ENCODE peak calls at places on chromosome 19, in eight cellular contexts. One of them, this sample, is unnamed.

GRCh38 chr19:5207806-5208205 is 132.8 kb downstream of the PTPRS start:
- DNase-seq in occipital lobe: no peak
- DNase-seq in HEK293T: no peak
- DNase-seq in activated naive CD8-positive, alpha-beta T cell treated with anti-CD3 and anti-CD28 coated beads, Interleukin-2, amount 10 ng/mL, durations not matched to agents 7 days and 5 days: no peak
- DNase-seq in upper lobe of right lung: no peak
- DNase-seq in fibroblast of the conjunctiva: no peak
- DNase-seq in fibroblast of gingiva: no peak
- DNase-seq in uterus: no peak
- DNase-seq in this sample: no peak

GRCh38 chr19:23116802-23117571 is at the start of gene ZNF730:
- DNase-seq in occipital lobe: peak; percentile 7
- DNase-seq in HEK293T: no peak
- DNase-seq in activated naive CD8-positive, alpha-beta T cell treated with anti-CD3 and anti-CD28 coated beads, Interleukin-2, amount 10 ng/mL, durations not matched to agents 7 days and 5 days: peak; percentile 54
- DNase-seq in upper lobe of right lung: peak; percentile 63
- DNase-seq in fibroblast of the conjunctiva: peak; percentile 30
- DNase-seq in fibroblast of gingiva: peak; percentile 59
- DNase-seq in uterus: no peak
- DNase-seq in this sample: peak; percentile 1

GRCh38 chr19:11295665-11296245 is at the start of gene TSPAN16:
- DNase-seq in occipital lobe: no peak
- DNase-seq in HEK293T: no peak
- DNase-seq in activated naive CD8-positive, alpha-beta T cell treated with anti-CD3 and anti-CD28 coated beads, Interleukin-2, amount 10 ng/mL, durations not matched to agents 7 days and 5 days: no peak
- DNase-seq in upper lobe of right lung: no peak
- DNase-seq in fibroblast of the conjunctiva: no peak
- DNase-seq in fibroblast of gingiva: no peak
- DNase-seq in uterus: peak; percentile 44
- DNase-seq in this sample: no peak

GRCh38 chr19:37920591-37921450 is 13.8 kb downstream of the SIPA1L3 start:
- DNase-seq in occipital lobe: no peak
- DNase-seq in HEK293T: no peak
- DNase-seq in activated naive CD8-positive, alpha-beta T cell treated with anti-CD3 and anti-CD28 coated beads, Interleukin-2, amount 10 ng/mL, durations not matched to agents 7 days and 5 days: no peak
- DNase-seq in upper lobe of right lung: no peak
- DNase-seq in fibroblast of the conjunctiva: no peak
- DNase-seq in fibroblast of gingiva: no peak
- DNase-seq in uterus: no peak
- DNase-seq in this sample: no peak

GRCh38 chr19:10471909-10472308 is 31.2 kb downstream of the KEAP1 start:
- DNase-seq in occipital lobe: no peak
- DNase-seq in HEK293T: peak; percentile 47
- DNase-seq in activated naive CD8-positive, alpha-beta T cell treated with anti-CD3 and anti-CD28 coated beads, Interleukin-2, amount 10 ng/mL, durations not matched to agents 7 days and 5 days: no peak
- DNase-seq in upper lobe of right lung: no peak
- DNase-seq in fibroblast of the conjunctiva: no peak
- DNase-seq in fibroblast of gingiva: peak; percentile 27
- DNase-seq in uterus: no peak
- DNase-seq in this sample: no peak

GRCh38 chr19:619286-620002 is 13.9 kb downstream of the POLRMT start:
- DNase-seq in occipital lobe: no peak
- DNase-seq in HEK293T: no peak
- DNase-seq in activated naive CD8-positive, alpha-beta T cell treated with anti-CD3 and anti-CD28 coated beads, Interleukin-2, amount 10 ng/mL, durations not matched to agents 7 days and 5 days: no peak
- DNase-seq in upper lobe of right lung: no peak
- DNase-seq in fibroblast of the conjunctiva: no peak
- DNase-seq in fibroblast of gingiva: no peak
- DNase-seq in uterus: no peak
- DNase-seq in this sample: no peak

GRCh38 chr19:33805840-33806433 is 9.3 kb downstream of the KCTD15 start:
- DNase-seq in occipital lobe: no peak
- DNase-seq in HEK293T: no peak
- DNase-seq in activated naive CD8-positive, alpha-beta T cell treated with anti-CD3 and anti-CD28 coated beads, Interleukin-2, amount 10 ng/mL, durations not matched to agents 7 days and 5 days: no peak
- DNase-seq in upper lobe of right lung: no peak
- DNase-seq in fibroblast of the conjunctiva: no peak
- DNase-seq in fibroblast of gingiva: no peak
- DNase-seq in uterus: no peak
- DNase-seq in this sample: no peak

GRCh38 chr19:17522988-17523872 is 11.8 kb downstream of the PGLS start:
- DNase-seq in occipital lobe: no peak
- DNase-seq in HEK293T: no peak
- DNase-seq in activated naive CD8-positive, alpha-beta T cell treated with anti-CD3 and anti-CD28 coated beads, Interleukin-2, amount 10 ng/mL, durations not matched to agents 7 days and 5 days: peak; percentile 76
- DNase-seq in upper lobe of right lung: peak; percentile 81
- DNase-seq in fibroblast of the conjunctiva: no peak
- DNase-seq in fibroblast of gingiva: no peak
- DNase-seq in uterus: no peak
- DNase-seq in this sample: no peak

GRCh38 chr19:50362656-50363424 is 2.6 kb downstream of the NAPSA start:
- DNase-seq in occipital lobe: no peak
- DNase-seq in HEK293T: no peak
- DNase-seq in activated naive CD8-positive, alpha-beta T cell treated with anti-CD3 and anti-CD28 coated beads, Interleukin-2, amount 10 ng/mL, durations not matched to agents 7 days and 5 days: peak; percentile 17
- DNase-seq in upper lobe of right lung: peak; percentile 59
- DNase-seq in fibroblast of the conjunctiva: no peak
- DNase-seq in fibroblast of gingiva: no peak
- DNase-seq in uterus: no peak
- DNase-seq in this sample: no peak

GRCh38 chr19:44643605-44644390 is at the start of gene PVR:
- DNase-seq in occipital lobe: peak; percentile 61
- DNase-seq in HEK293T: peak; percentile 90
- DNase-seq in activated naive CD8-positive, alpha-beta T cell treated with anti-CD3 and anti-CD28 coated beads, Interleukin-2, amount 10 ng/mL, durations not matched to agents 7 days and 5 days: peak; percentile 65
- DNase-seq in upper lobe of right lung: peak; percentile 91
- DNase-seq in fibroblast of the conjunctiva: peak; percentile 40
- DNase-seq in fibroblast of gingiva: peak; percentile 70
- DNase-seq in uterus: peak; percentile 56
- DNase-seq in this sample: peak; percentile 89

GRCh38 chr19:15237759-15238638 is 5.8 kb upstream of the EPHX3 start:
- DNase-seq in occipital lobe: no peak
- DNase-seq in HEK293T: no peak
- DNase-seq in activated naive CD8-positive, alpha-beta T cell treated with anti-CD3 and anti-CD28 coated beads, Interleukin-2, amount 10 ng/mL, durations not matched to agents 7 days and 5 days: no peak
- DNase-seq in upper lobe of right lung: no peak
- DNase-seq in fibroblast of the conjunctiva: no peak
- DNase-seq in fibroblast of gingiva: no peak
- DNase-seq in uterus: no peak
- DNase-seq in this sample: no peak

GRCh38 chr19:19372656-19373416 is 32.6 kb upstream of the GATAD2A start:
- DNase-seq in occipital lobe: no peak
- DNase-seq in HEK293T: no peak
- DNase-seq in activated naive CD8-positive, alpha-beta T cell treated with anti-CD3 and anti-CD28 coated beads, Interleukin-2, amount 10 ng/mL, durations not matched to agents 7 days and 5 days: peak; percentile 50
- DNase-seq in upper lobe of right lung: peak; percentile 85
- DNase-seq in fibroblast of the conjunctiva: no peak
- DNase-seq in fibroblast of gingiva: peak; percentile 10
- DNase-seq in uterus: peak; percentile 58
- DNase-seq in this sample: peak; percentile 20

GRCh38 chr19:4724252-4724514 is 541 bp upstream of the DPP9 start:
- DNase-seq in occipital lobe: no peak
- DNase-seq in HEK293T: no peak
- DNase-seq in activated naive CD8-positive, alpha-beta T cell treated with anti-CD3 and anti-CD28 coated beads, Interleukin-2, amount 10 ng/mL, durations not matched to agents 7 days and 5 days: no peak
- DNase-seq in upper lobe of right lung: no peak
- DNase-seq in fibroblast of the conjunctiva: no peak
- DNase-seq in fibroblast of gingiva: no peak
- DNase-seq in uterus: no peak
- DNase-seq in this sample: no peak

GRCh38 chr19:807627-808175 is 10.4 kb downstream of the PTBP1 start:
- DNase-seq in occipital lobe: no peak
- DNase-seq in HEK293T: no peak
- DNase-seq in activated naive CD8-positive, alpha-beta T cell treated with anti-CD3 and anti-CD28 coated beads, Interleukin-2, amount 10 ng/mL, durations not matched to agents 7 days and 5 days: no peak
- DNase-seq in upper lobe of right lung: peak; percentile 48
- DNase-seq in fibroblast of the conjunctiva: no peak
- DNase-seq in fibroblast of gingiva: no peak
- DNase-seq in uterus: no peak
- DNase-seq in this sample: no peak

GRCh38 chr19:41427647-41428480 is 690 bp upstream of the B3GNT8 start:
- DNase-seq in occipital lobe: peak; percentile 23
- DNase-seq in HEK293T: no peak
- DNase-seq in activated naive CD8-positive, alpha-beta T cell treated with anti-CD3 and anti-CD28 coated beads, Interleukin-2, amount 10 ng/mL, durations not matched to agents 7 days and 5 days: peak; percentile 52
- DNase-seq in upper lobe of right lung: peak; percentile 80
- DNase-seq in fibroblast of the conjunctiva: no peak
- DNase-seq in fibroblast of gingiva: no peak
- DNase-seq in uterus: peak; percentile 54
- DNase-seq in this sample: peak; percentile 27

GRCh38 chr19:12821761-12822160 is 12.6 kb downstream of the RTBDN start:
- DNase-seq in occipital lobe: no peak
- DNase-seq in HEK293T: no peak
- DNase-seq in activated naive CD8-positive, alpha-beta T cell treated with anti-CD3 and anti-CD28 coated beads, Interleukin-2, amount 10 ng/mL, durations not matched to agents 7 days and 5 days: no peak
- DNase-seq in upper lobe of right lung: no peak
- DNase-seq in fibroblast of the conjunctiva: no peak
- DNase-seq in fibroblast of gingiva: no peak
- DNase-seq in uterus: no peak
- DNase-seq in this sample: no peak

GRCh38 chr19:7986321-7987083 is 18.9 kb downstream of the ELAVL1 start:
- DNase-seq in occipital lobe: no peak
- DNase-seq in HEK293T: no peak
- DNase-seq in activated naive CD8-positive, alpha-beta T cell treated with anti-CD3 and anti-CD28 coated beads, Interleukin-2, amount 10 ng/mL, durations not matched to agents 7 days and 5 days: no peak
- DNase-seq in upper lobe of right lung: no peak
- DNase-seq in fibroblast of the conjunctiva: no peak
- DNase-seq in fibroblast of gingiva: peak; percentile 59
- DNase-seq in uterus: no peak
- DNase-seq in this sample: peak; percentile 42

GRCh38 chr19:57282011-57282636 is 1.8 kb downstream of the ZNF460 start:
- DNase-seq in occipital lobe: no peak
- DNase-seq in HEK293T: no peak
- DNase-seq in activated naive CD8-positive, alpha-beta T cell treated with anti-CD3 and anti-CD28 coated beads, Interleukin-2, amount 10 ng/mL, durations not matched to agents 7 days and 5 days: no peak
- DNase-seq in upper lobe of right lung: no peak
- DNase-seq in fibroblast of the conjunctiva: no peak
- DNase-seq in fibroblast of gingiva: no peak
- DNase-seq in uterus: no peak
- DNase-seq in this sample: peak; percentile 39

GRCh38 chr19:46299695-46300094 is 2.9 kb downstream of the HIF3A start:
- DNase-seq in occipital lobe: no peak
- DNase-seq in HEK293T: no peak
- DNase-seq in activated naive CD8-positive, alpha-beta T cell treated with anti-CD3 and anti-CD28 coated beads, Interleukin-2, amount 10 ng/mL, durations not matched to agents 7 days and 5 days: no peak
- DNase-seq in upper lobe of right lung: peak; percentile 41
- DNase-seq in fibroblast of the conjunctiva: no peak
- DNase-seq in fibroblast of gingiva: no peak
- DNase-seq in uterus: no peak
- DNase-seq in this sample: no peak

This sample was measured in RWPE1.